ENCODE peak calls at places on chromosomes 13 and 19, in four cellular contexts. E is right atrium auricular region, O is heart right ventricle, N is neural progenitor cell. Z is an unnamed sample.

GRCh38 chr13:39321578-39321977 is 281.4 kb downstream of the LHFPL6 start:
- DNase-seq in N (no peak), O (no peak), E (peak; percentile 64), Z (no peak)

GRCh38 chr13:110245421-110245899 is 61.5 kb downstream of the COL4A1 start:
- DNase-seq in O (no peak), N (no peak), E (no peak), Z (no peak)

GRCh38 chr19:3673506-3674439 is 26.5 kb downstream of the PIP5K1C start:
- DNase-seq in N (no peak), O (no peak), E (no peak), Z (no peak)

GRCh38 chr13:45447050-45447661 is 17.6 kb upstream of the COG3 start:
- DNase-seq in O (no peak), E (no peak), N (no peak), Z (no peak)

GRCh38 chr13:27172495-27172842 is 858 bp upstream of the USP12 start:
- DNase-seq in O (no peak), N (no peak), E (no peak), Z (no peak)

GRCh38 chr19:34461375-34462100 is 20.0 kb upstream of the WTIP start:
- DNase-seq in O (no peak), N (no peak), E (no peak), Z (no peak)

GRCh38 chr19:1066748-1067340 is at the start of gene ARHGAP45:
- DNase-seq in E (no peak), N (peak; percentile 52), O (peak; percentile 55), Z (no peak)

GRCh38 chr13:84296386-84296785 is 414.1 kb upstream of the SLITRK1 start:
- DNase-seq in O (no peak), N (no peak), E (no peak), Z (no peak)

GRCh38 chr19:36420961-36421748 is 2.7 kb upstream of the ZFP82 start:
- DNase-seq in N (peak; percentile 15), O (peak; percentile 54), E (no peak), Z (no peak)

GRCh38 chr19:21848706-21849105 is 12.7 kb upstream of the ZNF43 start:
- DNase-seq in E (no peak), N (no peak), O (no peak), Z (no peak)

DNA sequence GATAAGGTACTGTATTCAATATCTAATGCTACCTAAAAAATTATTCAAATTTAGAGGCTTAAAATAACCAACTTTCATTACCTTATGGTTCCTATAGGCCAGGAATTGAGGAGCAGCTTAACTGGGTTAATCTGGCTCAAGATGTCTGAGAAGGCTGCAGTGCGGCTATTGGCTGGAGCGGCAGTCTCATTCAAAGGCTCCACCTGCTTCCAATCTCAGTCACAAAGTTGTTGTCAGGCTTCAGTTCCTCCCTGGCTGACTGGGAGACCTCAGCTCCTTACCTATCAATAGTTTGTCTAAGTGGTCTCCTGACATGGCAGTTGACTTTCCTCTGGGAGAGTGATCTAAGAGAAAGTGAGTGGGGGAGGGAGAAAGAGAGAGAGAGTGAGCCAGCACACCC is 259.7 kb upstream of the NBEA start:
- DNase-seq in N (peak; percentile 38), E (no peak), O (no peak), Z (no peak)
- H3K27ac ChIP-seq in N (no peak overlapping the region), E (no peak overlapping the region), O (no peak overlapping the region), Z (no peak overlapping the region)

GRCh38 chr13:41077475-41077874 is 16.2 kb downstream of the WBP4 start:
- DNase-seq in O (no peak), N (no peak), E (no peak), Z (no peak)
- H3K4me3 ChIP-seq in O (no peak overlapping the region), N (no peak overlapping the region), E (no peak overlapping the region), Z (no peak overlapping the region)

DNA sequence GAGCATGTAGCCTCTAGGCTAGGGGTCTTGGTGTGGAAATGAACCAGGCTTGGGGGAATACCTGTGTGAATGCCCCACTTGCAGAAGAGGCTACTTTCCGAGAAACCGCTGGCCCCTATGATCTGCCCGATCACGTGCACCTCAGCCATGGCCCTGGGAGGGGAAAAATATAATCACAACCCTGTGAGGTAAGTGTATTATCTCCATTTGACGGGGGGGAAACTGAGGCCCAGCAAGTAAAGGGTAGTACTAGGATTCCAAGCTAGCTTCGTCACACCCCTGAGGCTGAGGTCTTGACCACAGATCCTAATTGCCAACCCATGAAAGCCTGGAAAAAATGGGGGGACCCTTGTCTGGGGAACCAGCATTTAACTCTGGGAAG is 587 bp downstream of the B9D2 start:
- DNase-seq in E (no peak), O (no peak), N (no peak), Z (no peak)
- H3K27ac ChIP-seq in E (peak overlapping the region; percentile 99), O (peak overlapping the region; percentile 92), N (no peak overlapping the region), Z (peak overlapping the region; percentile 93)

GRCh38 chr19:50679177-50680125 is 30.2 kb downstream of the C19orf81 start:
- DNase-seq in E (peak; percentile 81), O (peak; percentile 80), N (peak; percentile 80), Z (no peak)
- H3K4me3 ChIP-seq in E (no peak overlapping the region), O (no peak overlapping the region), N (no peak overlapping the region), Z (no peak overlapping the region)

Z was measured in esophagus squamous epithelium.